ENCODE peak calls at places on chromosomes 16 and 17, in eight cellular contexts. M, C, H, D, K, G, B and P are unnamed samples.

GRCh38 chr16:1105888-1106620 is 10.0 kb upstream of the C1QTNF8 start:
- DNase-seq in D (no peak), K (peak; percentile 57), H (peak; percentile 22), C (no peak), G (peak; percentile 85), M (no peak), B (no peak), P (peak; percentile 18)

GRCh38 chr17:63841350-63842172 is 924 bp downstream of the SMARCD2 start:
- DNase-seq in M (no peak), C (no peak), G (peak; percentile 78), K (peak; percentile 52), H (no peak), B (no peak), D (no peak), P (peak; percentile 19)

GRCh38 chr17:44384823-44385286 is 4.6 kb downstream of the ITGA2B start:
- DNase-seq in D (no peak), G (peak; percentile 86), H (no peak), C (no peak), K (no peak), B (no peak), M (no peak), P (no peak)

GRCh38 chr17:82963104-82963950 is 116.1 kb upstream of the METRNL start:
- DNase-seq in M (no peak), G (peak; percentile 78), C (no peak), B (peak; percentile 32), D (peak; percentile 51), K (peak; percentile 81), H (peak; percentile 34), P (peak; percentile 15)

GRCh38 chr16:17076121-17076757 is 394.5 kb downstream of the XYLT1 start:
- DNase-seq in M (no peak), D (no peak), B (no peak), G (no peak), C (no peak), K (no peak), H (no peak), P (no peak)

GRCh38 chr17:69625449-69625848 is 211.0 kb downstream of the MAP2K6 start:
- DNase-seq in M (no peak), C (no peak), B (no peak), G (no peak), H (no peak), K (no peak), D (no peak), P (no peak)

GRCh38 chr17:29005936-29006438 is at the start of gene SEZ6:
- DNase-seq in M (peak; percentile 17), G (peak; percentile 83), K (peak; percentile 65), B (peak; percentile 74), C (peak; percentile 15), D (peak; percentile 8), H (peak; percentile 75), P (peak; percentile 65)

GRCh38 chr17:14972844-14973243 is 292.3 kb downstream of the PMP22 start:
- DNase-seq in K (no peak), C (no peak), G (no peak), M (no peak), B (no peak), H (no peak), D (no peak), P (no peak)

GRCh38 chr16:84726670-84727467 is 27.1 kb downstream of the USP10 start:
- DNase-seq in K (no peak), H (no peak), G (no peak), B (no peak), C (no peak), M (no peak), D (no peak), P (no peak)

GRCh38 chr16:12229759-12230594 is 253.4 kb downstream of the SNX29 start:
- DNase-seq in D (no peak), C (no peak), K (peak; percentile 15), M (no peak), B (no peak), G (no peak), H (peak; percentile 41), P (peak; percentile 40)

GRCh38 chr17:64622931-64623654 is 39.0 kb downstream of the SMURF2 start:
- DNase-seq in C (no peak), G (no peak), H (no peak), M (no peak), B (no peak), D (peak; percentile 59), K (peak; percentile 86), P (no peak)

GRCh38 chr17:75640556-75641119 is 7.4 kb downstream of the SMIM5 start:
- DNase-seq in M (no peak), H (no peak), D (no peak), B (no peak), K (no peak), C (no peak), G (no peak), P (no peak)

GRCh38 chr17:59851431-59852375 is 41.0 kb downstream of the TUBD1 start:
- DNase-seq in H (no peak), K (peak; percentile 83), C (no peak), D (peak; percentile 80), B (no peak), M (no peak), G (no peak), P (no peak)

GRCh38 chr17:7067198-7067597 is 12.9 kb downstream of the CLEC10A start:
- DNase-seq in M (no peak), H (no peak), G (no peak), D (no peak), K (no peak), B (no peak), C (no peak), P (no peak)

GRCh38 chr17:81032641-81033422 is 2.1 kb upstream of the BAIAP2 start:
- DNase-seq in H (no peak), C (no peak), D (no peak), K (no peak), G (no peak), M (no peak), B (no peak), P (no peak)

GRCh38 chr17:79573196-79573929 is 37.5 kb downstream of the RBFOX3 start:
- DNase-seq in C (no peak), G (no peak), D (no peak), H (no peak), M (no peak), B (no peak), K (no peak), P (peak; percentile 71)

GRCh38 chr16:89548344-89549006 is 12.0 kb upstream of the RPL13 start:
- DNase-seq in G (no peak), K (no peak), H (no peak), D (no peak), C (no peak), M (no peak), B (no peak), P (no peak)

GRCh38 chr16:12147681-12148479 is 171.3 kb downstream of the SNX29 start:
- DNase-seq in D (no peak), B (no peak), H (no peak), K (no peak), C (no peak), G (peak; percentile 47), M (no peak), P (no peak)

GRCh38 chr16:5502467-5502869 is 404.9 kb upstream of the EEF2KMT start:
- DNase-seq in G (peak; percentile 70), H (no peak), C (no peak), K (no peak), B (no peak), D (peak; percentile 40), M (no peak), P (peak; percentile 47)

GRCh38 chr17:29612404-29613370 is 10.0 kb downstream of the CORO6 start:
- DNase-seq in D (no peak), M (no peak), G (peak; percentile 61), C (no peak), H (no peak), K (no peak), B (no peak), P (no peak)

GRCh38 chr16:8848231-8848938 is 20.4 kb downstream of the CARHSP1 start:
- DNase-seq in H (no peak), D (no peak), B (no peak), C (no peak), G (no peak), M (no peak), K (no peak), P (no peak)